ENCODE peak calls at places on chromosome 9, in seven cellular contexts. One of them, this sample, is unnamed. For H3K27me3, the result is how much of the 10 kb centered on the place peaks cover.

GRCh38 chr9:127729522-127730256 is 5.4 kb downstream of the TOR2A start:
- DNase-seq in tibial nerve: no peak
- DNase-seq in body of pancreas: no peak
- DNase-seq in IMR-90: no peak
- DNase-seq in sigmoid colon: no peak
- DNase-seq in uterus: no peak
- DNase-seq in testis: no peak
- DNase-seq in this sample: no peak

GRCh38 chr9:111599092-111599947 is at the start of gene PTGR1:
- DNase-seq in tibial nerve: peak
- DNase-seq in body of pancreas: peak
- DNase-seq in IMR-90: peak
- DNase-seq in sigmoid colon: peak
- DNase-seq in uterus: peak
- DNase-seq in testis: peak
- DNase-seq in this sample: peak

GRCh38 chr9:100099722-100100042 is 639 bp downstream of the INVS start:
- DNase-seq in tibial nerve: no peak
- DNase-seq in body of pancreas: peak
- DNase-seq in IMR-90: no peak
- DNase-seq in sigmoid colon: peak
- DNase-seq in uterus: peak
- DNase-seq in testis: peak
- DNase-seq in this sample: no peak

GRCh38 chr9:108703414-108703813 is 152.4 kb downstream of the ACTL7B start:
- DNase-seq in tibial nerve: no peak
- DNase-seq in body of pancreas: no peak
- DNase-seq in IMR-90: no peak
- DNase-seq in sigmoid colon: no peak
- DNase-seq in uterus: no peak
- DNase-seq in testis: no peak
- DNase-seq in this sample: no peak

GRCh38 chr9:4680750-4681149 is 1.4 kb downstream of the CDC37L1 start:
- DNase-seq in tibial nerve: no peak
- DNase-seq in body of pancreas: no peak
- DNase-seq in IMR-90: peak
- DNase-seq in sigmoid colon: no peak
- DNase-seq in uterus: no peak
- DNase-seq in testis: no peak
- DNase-seq in this sample: no peak

GRCh38 chr9:119343161-119343720 is 26.0 kb downstream of the BRINP1 start:
- DNase-seq in tibial nerve: no peak
- DNase-seq in body of pancreas: no peak
- DNase-seq in IMR-90: no peak
- DNase-seq in sigmoid colon: no peak
- DNase-seq in uterus: no peak
- DNase-seq in testis: no peak
- DNase-seq in this sample: no peak

GRCh38 chr9:137919649-137920101 is 42.1 kb downstream of the CACNA1B start:
- DNase-seq in tibial nerve: no peak
- DNase-seq in body of pancreas: no peak
- DNase-seq in IMR-90: no peak
- DNase-seq in sigmoid colon: no peak
- DNase-seq in uterus: no peak
- DNase-seq in testis: no peak
- DNase-seq in this sample: no peak

GRCh38 chr9:127555830-127556820 is 56.0 kb upstream of the STXBP1 start:
- DNase-seq in tibial nerve: peak
- DNase-seq in body of pancreas: peak
- DNase-seq in IMR-90: peak
- DNase-seq in sigmoid colon: peak
- DNase-seq in uterus: peak
- DNase-seq in testis: peak
- DNase-seq in this sample: no peak

GRCh38 chr9:18739641-18740318 is 265.8 kb downstream of the ADAMTSL1 start:
- DNase-seq in tibial nerve: no peak
- DNase-seq in body of pancreas: peak
- DNase-seq in IMR-90: no peak
- DNase-seq in sigmoid colon: no peak
- DNase-seq in uterus: no peak
- DNase-seq in testis: no peak
- DNase-seq in this sample: no peak

GRCh38 chr9:86975571-86975970 is 28.3 kb upstream of the GAS1 start:
- DNase-seq in tibial nerve: no peak
- DNase-seq in body of pancreas: no peak
- DNase-seq in IMR-90: no peak
- DNase-seq in sigmoid colon: no peak
- DNase-seq in uterus: no peak
- DNase-seq in testis: no peak
- DNase-seq in this sample: no peak

GRCh38 chr9:35028341-35028740 is 38.8 kb downstream of the DNAJB5 start:
- DNase-seq in tibial nerve: no peak
- DNase-seq in body of pancreas: no peak
- DNase-seq in IMR-90: peak
- DNase-seq in sigmoid colon: no peak
- DNase-seq in uterus: no peak
- DNase-seq in testis: no peak
- DNase-seq in this sample: no peak

GRCh38 chr9:3740690-3741419 is 215.1 kb upstream of the RFX3 start:
- DNase-seq in tibial nerve: no peak
- DNase-seq in body of pancreas: no peak
- DNase-seq in IMR-90: peak
- DNase-seq in sigmoid colon: no peak
- DNase-seq in uterus: no peak
- DNase-seq in testis: no peak
- DNase-seq in this sample: no peak

GRCh38 chr9:121888438-121888775 is 204.7 kb downstream of the TTLL11 start:
- DNase-seq in tibial nerve: no peak
- DNase-seq in body of pancreas: no peak
- DNase-seq in IMR-90: peak
- DNase-seq in sigmoid colon: no peak
- DNase-seq in uterus: no peak
- DNase-seq in testis: no peak
- DNase-seq in this sample: no peak

GRCh38 chr9:75601280-75601679 is 289.2 kb upstream of the PCSK5 start:
- DNase-seq in tibial nerve: no peak
- DNase-seq in body of pancreas: no peak
- DNase-seq in IMR-90: no peak
- DNase-seq in sigmoid colon: no peak
- DNase-seq in uterus: no peak
- DNase-seq in testis: no peak
- DNase-seq in this sample: no peak

GRCh38 chr9:83992407-83992806 is 11.8 kb downstream of the RMI1 start:
- DNase-seq in tibial nerve: no peak
- DNase-seq in body of pancreas: peak
- DNase-seq in IMR-90: peak
- DNase-seq in sigmoid colon: no peak
- DNase-seq in uterus: no peak
- DNase-seq in testis: no peak
- DNase-seq in this sample: no peak

GRCh38 chr9:109286981-109287380 is 33.9 kb downstream of the EPB41L4B start:
- DNase-seq in tibial nerve: no peak
- DNase-seq in body of pancreas: no peak
- DNase-seq in IMR-90: peak
- DNase-seq in sigmoid colon: no peak
- DNase-seq in uterus: no peak
- DNase-seq in testis: peak
- DNase-seq in this sample: no peak

GRCh38 chr9:133714606-133715294 is 23.4 kb downstream of the SARDH start:
- DNase-seq in tibial nerve: peak
- DNase-seq in body of pancreas: no peak
- DNase-seq in IMR-90: peak
- DNase-seq in sigmoid colon: peak
- DNase-seq in uterus: peak
- DNase-seq in testis: peak
- DNase-seq in this sample: no peak

GRCh38 chr9:106962615-106963363 is 99.8 kb downstream of the ZNF462 start:
- DNase-seq in tibial nerve: no peak
- DNase-seq in body of pancreas: no peak
- DNase-seq in IMR-90: no peak
- DNase-seq in sigmoid colon: no peak
- DNase-seq in uterus: no peak
- DNase-seq in testis: no peak
- DNase-seq in this sample: peak

GRCh38 chr9:109162652-109163051 is 4.4 kb downstream of the FRRS1L start:
- DNase-seq in tibial nerve: no peak
- DNase-seq in body of pancreas: no peak
- DNase-seq in IMR-90: no peak
- DNase-seq in sigmoid colon: no peak
- DNase-seq in uterus: no peak
- DNase-seq in testis: no peak
- DNase-seq in this sample: no peak

GRCh38 chr9:96651626-96652025 is 3.5 kb downstream of the PRXL2C start:
- DNase-seq in tibial nerve: no peak
- DNase-seq in body of pancreas: no peak
- DNase-seq in IMR-90: peak
- DNase-seq in sigmoid colon: no peak
- DNase-seq in uterus: no peak
- DNase-seq in testis: no peak
- DNase-seq in this sample: no peak

GRCh38 chr9:91017245-91017644 is 215.6 kb downstream of the SYK start:
- DNase-seq in tibial nerve: no peak
- DNase-seq in body of pancreas: no peak
- DNase-seq in IMR-90: no peak
- DNase-seq in sigmoid colon: no peak
- DNase-seq in uterus: no peak
- DNase-seq in testis: no peak
- DNase-seq in this sample: peak

GRCh38 chr9:110638381-110638954 is 30.1 kb upstream of the MUSK start:
- DNase-seq in tibial nerve: no peak
- DNase-seq in body of pancreas: no peak
- DNase-seq in IMR-90: peak
- DNase-seq in sigmoid colon: no peak
- DNase-seq in uterus: no peak
- DNase-seq in testis: no peak
- DNase-seq in this sample: no peak

GRCh38 chr9:116674210-116674980 is 12.7 kb upstream of the TRIM32 start:
- DNase-seq in tibial nerve: no peak
- DNase-seq in body of pancreas: no peak
- DNase-seq in IMR-90: peak
- DNase-seq in sigmoid colon: no peak
- DNase-seq in uterus: no peak
- DNase-seq in testis: no peak
- DNase-seq in this sample: no peak

GRCh38 chr9:4994166-4994890 is 9.3 kb downstream of the JAK2 start:
- DNase-seq in tibial nerve: no peak
- DNase-seq in body of pancreas: no peak
- DNase-seq in IMR-90: no peak
- DNase-seq in sigmoid colon: no peak
- DNase-seq in uterus: no peak
- DNase-seq in testis: no peak
- DNase-seq in this sample: no peak

GRCh38 chr9:124855944-124856773 is 2.9 kb downstream of the WDR38 start:
- DNase-seq in tibial nerve: no peak
- DNase-seq in body of pancreas: peak
- DNase-seq in IMR-90: no peak
- DNase-seq in sigmoid colon: no peak
- DNase-seq in uterus: no peak
- DNase-seq in testis: no peak
- DNase-seq in this sample: no peak
- TF ChIP-seq POLR2A in tibial nerve: no peak
- TF ChIP-seq POLR2A in body of pancreas: no peak
- TF ChIP-seq POLR2A in IMR-90: no peak
- TF ChIP-seq POLR2A in sigmoid colon: no peak
- TF ChIP-seq POLR2A in uterus: no peak
- TF ChIP-seq POLR2A in testis: no peak
- TF ChIP-seq POLR2A in this sample: no peak

DNA sequence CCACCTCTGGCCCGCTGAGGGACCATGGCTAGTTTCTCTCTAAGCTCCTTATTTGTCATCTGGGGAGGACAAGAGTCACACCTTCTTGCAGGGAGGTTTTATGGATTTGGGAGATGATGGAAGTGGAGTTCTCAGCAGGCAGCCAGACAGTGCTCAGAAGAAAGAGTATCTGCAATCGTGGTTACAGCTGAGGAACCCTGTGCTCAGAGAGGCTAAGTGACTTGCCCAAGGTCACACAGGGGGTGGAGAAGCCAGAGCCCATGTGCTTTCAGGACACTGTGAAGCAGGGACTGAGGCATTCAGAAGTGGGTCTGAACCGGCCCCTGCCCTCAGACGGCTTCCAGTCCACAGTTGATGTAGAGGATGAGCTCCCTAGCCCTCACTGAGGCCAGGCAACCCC is 10.8 kb downstream of the PRRX2 start:
- DNase-seq in tibial nerve: no peak
- DNase-seq in body of pancreas: no peak
- DNase-seq in IMR-90: no peak
- DNase-seq in sigmoid colon: no peak
- DNase-seq in uterus: no peak
- DNase-seq in testis: no peak
- DNase-seq in this sample: no peak
- H3K27me3 ChIP-seq in tibial nerve: under half
- H3K27me3 ChIP-seq in body of pancreas: under half
- H3K27me3 ChIP-seq in IMR-90: under half
- H3K27me3 ChIP-seq in sigmoid colon: under half
- H3K27me3 ChIP-seq in uterus: under half
- H3K27me3 ChIP-seq in testis: under half
- H3K27me3 ChIP-seq in this sample: under half

DNA sequence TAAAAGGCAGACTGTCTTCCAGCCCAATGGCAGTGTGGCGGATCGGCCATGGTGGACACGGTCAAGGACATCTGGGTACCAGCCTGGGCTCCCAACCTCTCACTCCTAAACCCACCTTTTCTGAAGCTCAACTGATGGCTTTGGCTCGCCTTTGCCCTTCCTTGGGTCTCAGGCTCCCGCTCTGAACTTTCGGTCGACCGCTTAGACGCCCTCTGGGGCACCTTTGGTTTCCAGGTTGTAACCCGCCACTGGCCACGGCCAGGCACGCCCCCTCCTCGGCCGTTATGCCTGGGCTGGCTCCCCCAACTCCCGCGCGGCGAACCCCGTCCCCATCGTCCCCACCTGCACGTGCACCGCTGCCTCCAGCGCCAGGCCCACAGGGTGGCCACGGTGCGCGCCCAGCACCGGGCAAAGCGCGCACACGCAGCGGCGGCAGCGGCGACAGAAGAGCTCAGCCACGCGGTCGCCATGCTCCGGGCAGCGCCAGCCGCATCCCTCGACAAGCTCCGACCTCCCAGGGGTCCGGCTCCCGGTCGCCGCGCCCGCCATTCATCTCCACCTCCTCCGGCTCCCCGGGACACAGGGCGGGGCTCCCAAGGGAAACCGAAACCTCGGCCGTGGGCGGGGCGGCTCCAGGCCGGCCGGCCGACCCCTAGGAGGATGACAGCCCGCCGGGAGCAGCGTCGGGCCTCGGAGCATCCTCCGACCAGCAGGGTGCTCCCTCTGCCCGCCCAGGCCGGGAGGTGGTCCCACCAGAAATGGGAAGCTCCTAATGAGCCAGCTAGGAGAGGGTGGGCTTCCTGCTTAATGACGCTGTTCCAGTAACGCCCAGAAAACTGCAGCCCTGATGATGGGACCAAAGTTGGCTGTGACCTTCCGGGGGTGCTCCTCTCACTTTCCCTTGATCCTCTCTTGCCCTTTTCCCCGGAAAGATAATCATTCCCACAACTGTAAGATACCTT is at the start of gene TRIM14:
- DNase-seq in tibial nerve: no peak
- DNase-seq in body of pancreas: peak
- DNase-seq in IMR-90: peak
- DNase-seq in sigmoid colon: peak
- DNase-seq in uterus: peak
- DNase-seq in testis: peak
- DNase-seq in this sample: no peak
- TF ChIP-seq POLR2A in tibial nerve: no peak
- TF ChIP-seq POLR2A in body of pancreas: no peak
- TF ChIP-seq POLR2A in IMR-90: no peak
- TF ChIP-seq POLR2A in sigmoid colon: no peak
- TF ChIP-seq POLR2A in uterus: no peak
- TF ChIP-seq POLR2A in testis: no peak
- TF ChIP-seq POLR2A in this sample: no peak

GRCh38 chr9:114506082-114506390 is 763 bp upstream of the WHRN start:
- DNase-seq in tibial nerve: no peak
- DNase-seq in body of pancreas: no peak
- DNase-seq in IMR-90: no peak
- DNase-seq in sigmoid colon: no peak
- DNase-seq in uterus: no peak
- DNase-seq in testis: no peak
- DNase-seq in this sample: no peak
- H3K27me3 ChIP-seq in tibial nerve: half or more
- H3K27me3 ChIP-seq in body of pancreas: under half
- H3K27me3 ChIP-seq in IMR-90: under half
- H3K27me3 ChIP-seq in sigmoid colon: under half
- H3K27me3 ChIP-seq in uterus: under half
- H3K27me3 ChIP-seq in testis: under half
- H3K27me3 ChIP-seq in this sample: under half